ENCODE peak calls at places on chromosomes 16 and 17, in six cellular contexts. W, I, T, J, L and B are unnamed samples.

GRCh38 chr17:70859829-70860228 is 690.5 kb downstream of the KCNJ2 start:
- DNase-seq in W (no peak), I (no peak), T (peak), J (no peak), L (no peak), B (no peak)

GRCh38 chr17:74212262-74212912 is 984 bp upstream of the TTYH2 start:
- DNase-seq in W (no peak), I (peak), T (no peak), J (no peak), L (no peak), B (no peak)

GRCh38 chr16:22673463-22673862 is 140.5 kb upstream of the HS3ST2 start:
- DNase-seq in W (no peak), I (no peak), T (no peak), J (no peak), L (no peak), B (no peak)

GRCh38 chr17:18181358-18181757 is 2.3 kb upstream of the ALKBH5 start:
- DNase-seq in W (no peak), I (no peak), T (peak), J (no peak), L (no peak), B (peak)

GRCh38 chr17:44324571-44325275 is at the start of gene SLC25A39:
- DNase-seq in W (peak), I (peak), T (peak), J (peak), L (peak), B (peak)

GRCh38 chr16:9123871-9124270 is 32.4 kb downstream of the HAPSTR1 start:
- DNase-seq in W (peak), I (peak), T (no peak), J (no peak), L (no peak), B (no peak)

GRCh38 chr16:72723781-72724180 is 324.1 kb downstream of the ZFHX3 start:
- DNase-seq in W (no peak), I (no peak), T (peak), J (peak), L (no peak), B (peak)

GRCh38 chr17:8250101-8250500 is 1.0 kb downstream of the PFAS start:
- DNase-seq in W (no peak), I (no peak), T (no peak), J (no peak), L (no peak), B (no peak)

GRCh38 chr17:57445051-57445450 is 188.7 kb downstream of the MSI2 start:
- DNase-seq in W (no peak), I (no peak), T (no peak), J (no peak), L (no peak), B (no peak)

GRCh38 chr17:51598824-51599223 is 338.5 kb downstream of the UTP18 start:
- DNase-seq in W (no peak), I (no peak), T (no peak), J (no peak), L (no peak), B (no peak)

GRCh38 chr17:72456026-72456569 is 335.3 kb downstream of the SOX9 start:
- DNase-seq in W (no peak), I (peak), T (peak), J (no peak), L (no peak), B (peak)

GRCh38 chr17:81553018-81553615 is 964 bp upstream of the FAAP100 start:
- DNase-seq in W (peak), I (peak), T (peak), J (no peak), L (no peak), B (peak)

GRCh38 chr17:35769895-35770486 is 9.3 kb downstream of the C17orf50 start:
- DNase-seq in W (no peak), I (no peak), T (no peak), J (no peak), L (no peak), B (no peak)
- TF ChIP-seq CTCF in W (no peak), I (no peak), T (peak), J (peak), L (no peak), B (no peak)

GRCh38 chr17:10034719-10035475 is 129.8 kb upstream of the RCVRN start:
- DNase-seq in W (no peak), I (no peak), T (no peak), J (no peak), L (no peak), B (no peak)

GRCh38 chr17:10033449-10033848 is 128.4 kb upstream of the RCVRN start:
- DNase-seq in W (no peak), I (no peak), T (no peak), J (no peak), L (peak), B (no peak)

GRCh38 chr17:10032142-10032541 is 127.1 kb upstream of the RCVRN start:
- DNase-seq in W (no peak), I (no peak), T (peak), J (no peak), L (no peak), B (no peak)

GRCh38 chr17:10031606-10032005 is 126.5 kb upstream of the RCVRN start:
- DNase-seq in W (no peak), I (no peak), T (no peak), J (no peak), L (no peak), B (no peak)

DNA sequence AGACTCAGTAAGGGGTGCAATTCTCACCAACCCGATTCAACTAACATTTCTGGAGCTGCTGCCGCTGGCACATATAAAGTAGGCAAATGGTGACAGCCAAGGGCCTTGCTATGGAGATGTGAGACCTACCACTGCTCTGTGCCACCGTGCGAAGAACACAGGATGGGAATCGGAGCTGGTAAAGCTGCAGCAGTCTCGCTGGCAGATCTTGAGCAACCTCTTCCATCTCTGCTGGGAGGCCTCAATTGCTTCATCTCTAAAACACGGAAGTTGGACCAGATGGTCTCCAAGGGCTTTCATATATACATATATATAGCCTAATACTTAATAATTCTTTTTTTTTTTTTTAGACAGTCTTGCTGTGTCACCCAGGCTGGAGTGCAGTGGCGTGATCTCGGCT is 128.9 kb upstream of the RCVRN start:
- DNase-seq in W (no peak), I (no peak), T (no peak), J (no peak), L (no peak), B (no peak)
- H3K4me3 ChIP-seq in W (peak), I (no peak), T (no peak), J (no peak), L (peak), B (no peak)

GRCh38 chr17:78769200-78769773 is 12.8 kb downstream of the CYTH1 start:
- DNase-seq in W (no peak), I (no peak), T (no peak), J (no peak), L (no peak), B (no peak)
- TF ChIP-seq CTCF in W (no peak), I (no peak), T (no peak), J (no peak), L (no peak), B (no peak)

GRCh38 chr17:46118969-46119368 is 74.3 kb downstream of the KANSL1 start:
- DNase-seq in W (no peak), I (no peak), T (no peak), J (no peak), L (no peak), B (no peak)
- H3K4me3 ChIP-seq in W (no peak), I (no peak), T (no peak), J (no peak), L (no peak), B (no peak)

DNA sequence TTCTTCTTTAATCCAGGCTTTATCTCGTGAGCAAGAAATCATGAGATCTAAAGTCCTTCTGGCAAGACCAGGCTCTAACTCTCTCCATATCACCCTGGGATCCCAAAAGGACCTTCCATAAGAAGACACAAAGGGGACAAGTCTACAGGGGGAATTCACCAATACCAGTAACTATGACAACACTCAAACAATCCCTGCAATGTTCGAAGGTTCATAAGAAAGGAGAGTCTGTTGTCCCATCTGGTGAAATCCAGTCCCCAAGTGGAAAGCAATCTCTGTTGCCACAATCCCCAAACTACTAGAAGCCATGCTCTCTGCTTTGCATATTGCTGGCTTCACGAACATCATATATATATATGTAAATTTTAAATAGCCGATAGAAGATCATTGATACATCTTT is 44.9 kb upstream of the CDRT4 start:
- DNase-seq in W (no peak), I (no peak), T (no peak), J (no peak), L (no peak), B (no peak)
- TF ChIP-seq CTCF in W (no peak), I (no peak), T (no peak), J (no peak), L (no peak), B (no peak)

GRCh38 chr17:3867606-3868005 is 21.6 kb upstream of the NCBP3 start:
- DNase-seq in W (no peak), I (no peak), T (no peak), J (no peak), L (no peak), B (no peak)
- H3K4me3 ChIP-seq in W (no peak), I (no peak), T (no peak), J (no peak), L (no peak), B (no peak)